ENCODE peak calls at places on chromosome 10, in five cellular contexts. D, T, O, R and Y are unnamed samples.
A peak's percentile ranks its signal among the peaks of the same experiment; 100 is the strongest.

GRCh38 chr10:87064651-87065050 is 30.0 kb downstream of the GLUD1 start:
- DNase-seq in D (peak; percentile 11), T (no peak), O (no peak), R (no peak), Y (no peak)

GRCh38 chr10:88389456-88389855 is 193.7 kb downstream of the RNLS start:
- DNase-seq in D (peak; percentile 77), T (peak; percentile 49), O (peak; percentile 60), R (peak; percentile 76), Y (no peak)

GRCh38 chr10:88230251-88230650 is 352.9 kb downstream of the RNLS start:
- DNase-seq in D (no peak), T (no peak), O (no peak), R (no peak), Y (no peak)

GRCh38 chr10:113589225-113589770 is 36.4 kb downstream of the HABP2 start:
- DNase-seq in D (no peak), T (no peak), O (no peak), R (no peak), Y (no peak)

GRCh38 chr10:119450606-119451304 is 91.8 kb downstream of the RGS10 start:
- DNase-seq in D (no peak), T (no peak), O (peak; percentile 54), R (peak; percentile 55), Y (no peak)

GRCh38 chr10:27248215-27248614 is 7.6 kb upstream of the ACBD5 start:
- DNase-seq in D (no peak), T (no peak), O (no peak), R (no peak), Y (no peak)

GRCh38 chr10:92010026-92010713 is 86.6 kb downstream of the BTAF1 start:
- DNase-seq in D (no peak), T (no peak), O (no peak), R (no peak), Y (no peak)

GRCh38 chr10:71554671-71555070 is 158.0 kb downstream of the CDH23 start:
- DNase-seq in D (no peak), T (no peak), O (no peak), R (no peak), Y (no peak)

GRCh38 chr10:9302142-9302746 is 1247.8 kb downstream of the GATA3 start:
- DNase-seq in D (peak; percentile 85), T (peak; percentile 66), O (peak; percentile 79), R (peak; percentile 70), Y (peak; percentile 21)

GRCh38 chr10:63618552-63618951 is 97.4 kb downstream of the REEP3 start:
- DNase-seq in D (no peak), T (no peak), O (no peak), R (no peak), Y (no peak)

GRCh38 chr10:283916-284356 is 148.7 kb downstream of the ZMYND11 start:
- DNase-seq in D (no peak), T (no peak), O (no peak), R (no peak), Y (no peak)

GRCh38 chr10:84784749-84785148 is 456.4 kb downstream of the CCSER2 start:
- DNase-seq in D (no peak), T (no peak), O (no peak), R (no peak), Y (no peak)

GRCh38 chr10:1213707-1214675 is 157.8 kb downstream of the WDR37 start:
- DNase-seq in D (no peak), T (no peak), O (no peak), R (no peak), Y (no peak)

GRCh38 chr10:14926061-14926470 is 27.8 kb downstream of the DCLRE1C start:
- DNase-seq in D (no peak), T (no peak), O (no peak), R (no peak), Y (no peak)

DNA sequence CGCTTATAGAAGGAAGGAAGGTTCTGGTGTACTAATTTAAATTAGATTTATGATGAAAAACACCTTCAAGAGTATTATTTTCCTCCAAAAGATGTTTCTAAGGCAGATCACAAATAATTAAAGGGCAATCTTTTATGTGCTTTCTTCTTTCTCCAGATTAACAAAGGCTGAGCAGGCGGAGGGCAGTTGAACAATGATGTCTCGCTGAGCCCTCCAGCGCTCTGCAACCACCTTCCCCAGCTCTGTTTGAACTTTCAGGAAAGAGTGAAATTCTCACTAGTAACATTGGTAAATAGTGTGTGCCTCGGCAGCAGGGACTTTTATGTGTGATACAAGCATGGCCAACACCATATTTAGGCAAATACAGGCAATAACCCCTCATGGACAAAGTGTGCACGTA is 379.1 kb upstream of the MKI67 start:
- DNase-seq in D (no peak), T (no peak), O (no peak), R (no peak), Y (no peak)
- H3K4me3 ChIP-seq in D (no peak overlapping the region), T (no peak overlapping the region), O (no peak overlapping the region), R (no peak overlapping the region), Y (no peak overlapping the region)

DNA sequence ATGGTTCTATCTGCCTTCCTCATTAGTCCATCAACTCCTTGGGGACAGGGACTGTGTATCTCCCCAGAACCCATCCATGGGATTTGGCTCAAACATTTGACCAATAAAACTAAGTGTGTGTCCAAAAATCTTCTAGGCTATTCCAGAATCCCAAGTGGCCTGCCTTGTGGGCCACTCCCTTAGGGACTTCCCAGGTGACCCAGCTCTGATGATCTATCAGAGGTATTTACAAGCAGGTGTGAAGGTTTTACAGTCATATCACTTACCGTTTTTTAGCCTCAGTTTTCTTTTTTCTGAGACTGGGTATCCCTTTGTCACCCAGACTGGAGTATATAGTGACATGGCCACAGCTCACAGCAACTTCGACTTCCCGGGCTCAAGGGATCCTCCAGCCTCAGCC is 64.4 kb downstream of the PIP4K2A start:
- DNase-seq in D (no peak), T (no peak), O (no peak), R (no peak), Y (no peak)
- H3K4me3 ChIP-seq in D (no peak overlapping the region), T (no peak overlapping the region), O (no peak overlapping the region), R (no peak overlapping the region), Y (no peak overlapping the region)

GRCh38 chr10:79245539-79246208 is 101.6 kb upstream of the PPIF start:
- DNase-seq in D (peak; percentile 61), T (no peak), O (peak; percentile 76), R (no peak), Y (no peak)
- H3K4me3 ChIP-seq in D (peak overlapping the region; percentile 90), T (no peak overlapping the region), O (no peak overlapping the region), R (no peak overlapping the region), Y (no peak overlapping the region)

DNA sequence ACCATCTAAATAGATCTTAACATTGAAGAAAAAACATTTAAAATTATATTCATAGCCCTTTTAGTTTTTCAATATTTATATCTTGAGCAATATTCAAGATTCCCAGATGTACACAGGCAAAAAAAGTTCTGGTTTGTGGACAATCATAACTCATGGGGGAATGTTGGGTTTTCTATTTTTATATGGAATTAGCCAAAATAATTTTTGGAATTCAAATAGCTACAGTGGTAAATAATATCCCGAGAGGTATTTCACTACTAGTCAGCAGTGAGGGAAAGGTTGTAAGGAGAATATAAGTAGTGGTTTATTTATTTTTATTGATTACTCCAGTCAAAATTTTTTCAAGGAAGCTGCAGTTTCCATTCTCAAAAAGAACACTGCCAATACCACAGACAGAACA is 533.4 kb downstream of the PARD3 start:
- DNase-seq in D (no peak), T (no peak), O (no peak), R (no peak), Y (no peak)
- H3K4me3 ChIP-seq in D (no peak overlapping the region), T (no peak overlapping the region), O (no peak overlapping the region), R (no peak overlapping the region), Y (no peak overlapping the region)

GRCh38 chr10:75432763-75433162 is 1.3 kb downstream of the LRMDA start:
- DNase-seq in D (no peak), T (no peak), O (no peak), R (no peak), Y (no peak)

GRCh38 chr10:75433216-75433615 is 1.8 kb downstream of the LRMDA start:
- DNase-seq in D (no peak), T (no peak), O (no peak), R (no peak), Y (no peak)

GRCh38 chr10:75430000-75430763 is 1.2 kb upstream of the LRMDA start:
- DNase-seq in D (no peak), T (no peak), O (no peak), R (no peak), Y (no peak)

GRCh38 chr10:75432176-75432575 is 752 bp downstream of the LRMDA start:
- DNase-seq in D (no peak), T (no peak), O (no peak), R (no peak), Y (no peak)

GRCh38 chr10:75431180-75432111 is at the start of gene LRMDA:
- DNase-seq in D (no peak), T (peak; percentile 64), O (peak; percentile 53), R (no peak), Y (no peak)
- H3K4me3 ChIP-seq in D (no peak within 1 kb of the TSS), T (peak within 1 kb of the TSS; percentile 35), O (peak within 1 kb of the TSS; percentile 66), R (peak within 1 kb of the TSS; percentile 47), Y (peak within 1 kb of the TSS; percentile 16)

GRCh38 chr10:96089116-96089515 is 41.0 kb upstream of the ZNF518A start:
- DNase-seq in D (no peak), T (no peak), O (no peak), R (no peak), Y (no peak)
- H3K4me3 ChIP-seq in D (peak overlapping the region; percentile 83), T (no peak overlapping the region), O (peak overlapping the region; percentile 91), R (peak overlapping the region; percentile 91), Y (no peak overlapping the region)

DNA sequence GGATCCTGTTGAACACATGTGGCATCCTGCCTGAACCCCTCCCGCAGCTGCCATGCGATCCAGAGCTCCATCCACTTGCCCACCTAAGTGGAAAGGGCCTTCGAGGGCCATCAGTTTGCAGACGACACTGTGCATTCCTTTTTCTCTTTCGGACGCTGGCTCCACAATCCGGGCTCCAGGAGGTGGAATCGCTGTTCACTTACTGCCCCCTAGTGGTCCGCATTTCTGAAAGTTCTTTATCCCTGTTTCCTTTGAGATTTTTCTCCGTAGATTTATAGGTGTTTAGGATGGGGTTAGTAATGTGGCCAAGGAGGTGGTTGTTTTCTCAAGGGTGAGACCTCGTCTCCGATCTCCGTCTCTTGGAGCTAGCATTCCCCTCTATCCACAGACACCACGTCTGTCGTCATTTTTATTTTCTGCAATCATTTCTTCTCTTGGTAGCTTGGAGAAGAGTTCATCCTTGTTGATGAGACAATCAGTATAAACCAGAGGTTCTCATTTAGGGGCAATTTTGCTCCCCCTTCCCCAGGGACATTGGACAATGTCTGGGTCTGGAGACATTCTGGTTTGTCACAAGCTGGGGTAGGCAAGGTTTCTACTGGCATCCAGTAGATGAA is 204.6 kb downstream of the ARHGAP21 start:
- DNase-seq in D (peak; percentile 69), T (peak; percentile 84), O (peak; percentile 79), R (peak; percentile 67), Y (no peak)
- H3K4me3 ChIP-seq in D (no peak overlapping the region), T (no peak overlapping the region), O (peak overlapping the region; percentile 20), R (no peak overlapping the region), Y (no peak overlapping the region)